ENCODE peak calls at places on chromosome 21, in ten cellular contexts. V is heart left ventricle, H is transverse colon, Y is uterus, D is K562, J is ovary, A is NB4, I is esophagus squamous epithelium, S is breast epithelium, W is suprapubic skin. B is an unnamed sample.

GRCh38 chr21:30668776-30669175 is 26.1 kb downstream of the KRTAP20-3 start:
- DNase-seq in V (no peak), H (no peak), Y (no peak), D (no peak), J (no peak), A (no peak), I (no peak), S (no peak), W (no peak), B (no peak)

GRCh38 chr21:42941696-42942085 is 16.3 kb upstream of the ERVH48-1 start:
- DNase-seq in V (no peak), H (no peak), Y (no peak), D (no peak), J (no peak), A (no peak), I (no peak), S (no peak), W (no peak), B (no peak)

GRCh38 chr21:31630062-31630711 is 29.3 kb upstream of the SOD1 start:
- DNase-seq in V (no peak), H (no peak), Y (peak), D (no peak), J (no peak), A (no peak), I (no peak), S (peak), W (no peak), B (no peak)

GRCh38 chr21:19489930-19490329 is 1086.3 kb upstream of the TMPRSS15 start:
- DNase-seq in V (no peak), H (no peak), Y (no peak), D (no peak), J (no peak), A (no peak), I (no peak), S (no peak), W (no peak), B (no peak)

GRCh38 chr21:35207322-35207721 is 158.2 kb upstream of the RUNX1 start:
- DNase-seq in V (no peak), H (no peak), Y (no peak), D (no peak), J (no peak), A (no peak), I (no peak), S (no peak), W (peak), B (no peak)

GRCh38 chr21:19995253-19995652 is 1003.0 kb upstream of the NCAM2 start:
- DNase-seq in V (no peak), H (no peak), Y (no peak), D (no peak), J (no peak), A (peak), I (no peak), S (no peak), W (no peak), B (peak)

GRCh38 chr21:17196619-17197018 is 316.2 kb upstream of the CXADR start:
- DNase-seq in V (no peak), H (no peak), Y (no peak), D (no peak), J (no peak), A (no peak), I (no peak), S (no peak), W (no peak), B (no peak)

GRCh38 chr21:46286668-46286982 is 483 bp downstream of the YBEY start:
- DNase-seq in V (no peak), H (no peak), Y (no peak), D (no peak), J (no peak), A (no peak), I (no peak), S (no peak), W (no peak), B (no peak)

GRCh38 chr21:17391811-17392340 is 121.0 kb upstream of the CXADR start:
- DNase-seq in V (no peak), H (no peak), Y (no peak), D (no peak), J (no peak), A (no peak), I (no peak), S (no peak), W (no peak), B (no peak)

GRCh38 chr21:17612023-17612564 is 607 bp downstream of the BTG3 start:
- DNase-seq in V (peak), H (peak), Y (peak), D (no peak), J (peak), A (peak), I (peak), S (peak), W (peak), B (peak)

GRCh38 chr21:35968564-35968963 is 91.8 kb downstream of the SETD4 start:
- DNase-seq in V (no peak), H (no peak), Y (no peak), D (no peak), J (no peak), A (no peak), I (no peak), S (no peak), W (no peak), B (no peak)

GRCh38 chr21:36584980-36585940 is 105.3 kb upstream of the CLDN14 start:
- DNase-seq in V (no peak), H (no peak), Y (no peak), D (no peak), J (no peak), A (peak), I (no peak), S (no peak), W (no peak), B (no peak)

GRCh38 chr21:36923270-36923669 is 43.2 kb downstream of the HLCS start:
- DNase-seq in V (no peak), H (no peak), Y (no peak), D (no peak), J (no peak), A (no peak), I (no peak), S (no peak), W (no peak), B (no peak)

GRCh38 chr21:31293986-31294385 is 50.1 kb downstream of the TIAM1 start:
- DNase-seq in V (no peak), H (no peak), Y (no peak), D (no peak), J (no peak), A (no peak), I (no peak), S (no peak), W (no peak), B (no peak)

GRCh38 chr21:37074195-37074510 is 1.1 kb downstream of the TTC3 start:
- DNase-seq in V (no peak), H (no peak), Y (no peak), D (peak), J (no peak), A (peak), I (no peak), S (no peak), W (no peak), B (no peak)

GRCh38 chr21:32131164-32131563 is 147.7 kb downstream of the MIS18A start:
- DNase-seq in V (no peak), H (no peak), Y (no peak), D (no peak), J (no peak), A (no peak), I (no peak), S (no peak), W (no peak), B (no peak)

GRCh38 chr21:43361493-43362296 is 65.2 kb downstream of the SIK1 start:
- DNase-seq in V (peak), H (peak), Y (no peak), D (no peak), J (no peak), A (no peak), I (no peak), S (no peak), W (no peak), B (no peak)

GRCh38 chr21:42438316-42439205 is 34.9 kb downstream of the UBASH3A start:
- DNase-seq in V (no peak), H (no peak), Y (no peak), D (no peak), J (no peak), A (no peak), I (no peak), S (peak), W (no peak), B (no peak)

GRCh38 chr21:27555996-27556395 is 589.1 kb upstream of the ADAMTS5 start:
- DNase-seq in V (no peak), H (no peak), Y (no peak), D (no peak), J (no peak), A (no peak), I (no peak), S (no peak), W (no peak), B (no peak)

GRCh38 chr21:39867198-39867650 is at the start of gene PCP4:
- DNase-seq in V (peak), H (peak), Y (peak), D (peak), J (no peak), A (peak), I (no peak), S (no peak), W (no peak), B (peak)

GRCh38 chr21:35342440-35342839 is 293.3 kb upstream of the RUNX1 start:
- DNase-seq in V (no peak), H (no peak), Y (no peak), D (no peak), J (no peak), A (peak), I (no peak), S (no peak), W (no peak), B (no peak)

GRCh38 chr21:33663241-33663640 is 20.9 kb downstream of the ITSN1 start:
- DNase-seq in V (no peak), H (no peak), Y (no peak), D (no peak), J (no peak), A (no peak), I (no peak), S (no peak), W (no peak), B (no peak)
- TF ChIP-seq POLR2A in V (no peak), H (no peak), Y (no peak), D (no peak), J (no peak), A (no peak), I (no peak), S (no peak), W (no peak), B (no peak)

DNA sequence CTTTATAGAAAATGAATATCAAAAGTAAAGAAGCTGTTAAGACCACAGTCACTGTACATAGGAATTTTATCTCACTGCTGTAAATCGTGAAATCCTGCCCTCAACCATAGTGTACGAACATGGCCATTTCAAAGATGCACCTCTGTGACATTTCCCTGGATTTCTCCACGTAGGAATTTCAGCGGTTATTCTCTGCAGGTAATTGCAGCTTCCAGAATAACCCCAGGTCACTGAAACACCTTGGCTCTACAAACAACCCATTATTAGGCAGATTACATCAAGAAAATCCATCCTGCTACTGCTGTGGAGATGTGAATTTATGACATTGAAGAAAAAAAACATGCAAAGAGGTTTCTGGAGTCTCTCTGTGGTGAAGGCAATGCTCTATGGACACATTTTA is 196.2 kb upstream of the USP25 start:
- DNase-seq in V (no peak), H (no peak), Y (no peak), D (no peak), J (no peak), A (no peak), I (no peak), S (no peak), W (no peak), B (no peak)
- TF ChIP-seq POLR2A in V (no peak), H (no peak), Y (no peak), D (no peak), J (no peak), A (no peak), I (no peak), S (no peak), W (no peak), B (no peak)

GRCh38 chr21:33406493-33406892 is 3.3 kb downstream of the IFNGR2 start:
- DNase-seq in V (no peak), H (no peak), Y (no peak), D (no peak), J (no peak), A (no peak), I (no peak), S (no peak), W (no peak), B (peak)

GRCh38 chr21:33401617-33401967 is 1.6 kb upstream of the IFNGR2 start:
- DNase-seq in V (no peak), H (no peak), Y (no peak), D (no peak), J (no peak), A (peak), I (no peak), S (peak), W (no peak), B (no peak)

GRCh38 chr21:33403786-33404571 is 766 bp downstream of the IFNGR2 start:
- DNase-seq in V (peak), H (peak), Y (peak), D (peak), J (peak), A (peak), I (no peak), S (peak), W (peak), B (peak)

GRCh38 chr21:33402011-33402979 is 918 bp upstream of the IFNGR2 start:
- DNase-seq in V (peak), H (peak), Y (peak), D (no peak), J (peak), A (peak), I (no peak), S (peak), W (peak), B (peak)

DNA sequence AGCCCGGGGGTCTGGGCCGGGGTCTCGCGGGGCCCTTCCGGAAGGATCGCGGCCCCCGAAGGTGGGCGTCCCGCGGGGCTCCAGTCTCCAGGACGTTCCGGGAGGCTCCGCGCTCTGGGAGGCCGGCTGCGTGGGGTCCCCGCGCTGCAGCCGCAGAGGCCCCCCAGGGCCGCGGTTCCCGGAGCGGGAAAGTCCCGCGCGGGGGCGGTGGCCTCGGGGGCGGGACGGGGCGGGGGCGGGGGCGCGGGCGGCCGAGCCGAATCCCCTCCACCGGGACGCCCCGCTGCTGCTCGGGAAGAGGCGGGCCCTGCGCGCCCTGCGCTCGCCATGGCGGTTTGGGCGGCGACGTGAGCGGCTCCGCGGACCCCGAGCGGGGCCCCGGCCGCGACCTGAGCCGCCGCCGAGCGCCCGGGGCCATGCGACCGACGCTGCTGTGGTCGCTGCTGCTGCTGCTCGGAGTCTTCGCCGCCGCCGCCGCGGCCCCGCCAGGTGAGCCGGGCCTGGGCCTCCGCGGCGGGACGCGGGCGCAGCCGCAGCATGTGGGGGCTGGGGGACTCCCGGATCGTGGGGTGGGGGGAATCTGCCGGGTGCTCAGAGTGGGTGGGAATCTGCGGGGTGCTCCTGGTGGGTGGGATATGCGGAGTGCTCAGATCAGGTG is at the start of gene IFNGR2:
- DNase-seq in V (peak), H (peak), Y (no peak), D (peak), J (peak), A (peak), I (no peak), S (no peak), W (peak), B (peak)
- TF ChIP-seq POLR2A in V (no peak), H (no peak), Y (peak), D (no peak), J (peak), A (peak), I (peak), S (no peak), W (no peak), B (no peak)

GRCh38 chr21:25734654-25735220 is at the start of the genes ATP5PF and GABPA:
- DNase-seq in V (peak), H (peak), Y (peak), D (peak), J (peak), A (peak), I (peak), S (peak), W (peak), B (peak)
- TF ChIP-seq POLR2A in V (peak), H (peak), Y (peak), D (peak), J (peak), A (peak), I (peak), S (peak), W (no peak), B (peak)

DNA sequence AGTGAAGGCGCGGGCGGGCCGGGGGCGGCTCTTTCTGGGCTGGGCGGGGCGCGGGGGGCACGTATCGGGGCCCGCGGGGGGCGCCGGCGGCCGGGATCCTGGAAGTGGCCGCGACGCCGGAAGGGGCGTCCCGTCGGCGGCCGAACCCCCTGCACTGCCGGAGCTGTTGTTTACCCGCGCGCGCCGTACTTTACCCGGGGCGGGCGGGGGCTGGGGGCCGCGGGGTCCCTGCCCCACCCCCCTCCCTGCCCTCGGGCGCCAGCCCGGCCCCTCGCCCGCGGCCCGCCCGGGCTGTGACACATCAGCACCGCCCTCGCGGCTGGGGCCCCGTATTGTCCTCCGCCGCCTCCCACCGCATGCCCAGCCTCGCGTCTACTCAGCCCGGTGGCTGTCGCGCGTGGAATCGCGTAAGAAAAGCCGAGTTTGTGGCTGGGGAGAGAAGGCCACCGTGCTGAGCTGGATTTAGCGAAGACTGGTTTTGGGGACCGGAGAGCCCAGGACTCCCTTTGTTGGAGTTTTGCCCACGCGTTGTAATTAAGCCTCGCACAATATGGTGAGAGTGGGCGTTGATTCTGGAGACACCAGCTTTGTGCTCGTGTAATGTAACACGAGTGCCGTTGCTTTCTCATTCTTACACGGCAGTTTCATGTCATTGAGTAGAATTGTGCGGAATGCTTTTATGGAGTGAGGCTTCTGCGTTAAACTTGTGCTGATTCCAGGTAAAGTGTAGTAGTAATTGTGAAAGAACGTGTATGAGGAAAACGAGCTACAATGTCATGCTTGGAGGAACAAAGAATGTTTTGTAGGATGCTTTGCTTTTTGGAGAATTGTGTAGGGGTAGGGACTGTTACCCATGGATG is 554 bp downstream of the BACH1 start:
- DNase-seq in V (peak), H (peak), Y (peak), D (peak), J (peak), A (peak), I (no peak), S (peak), W (peak), B (peak)
- TF ChIP-seq POLR2A in V (no peak), H (no peak), Y (no peak), D (peak), J (no peak), A (no peak), I (no peak), S (no peak), W (no peak), B (peak)

GRCh38 chr21:15054606-15055239 is 10.1 kb downstream of the NRIP1 start:
- DNase-seq in V (no peak), H (no peak), Y (no peak), D (no peak), J (no peak), A (no peak), I (no peak), S (no peak), W (no peak), B (peak)

GRCh38 chr21:15053531-15053930 is 11.3 kb downstream of the NRIP1 start:
- DNase-seq in V (no peak), H (no peak), Y (no peak), D (no peak), J (no peak), A (no peak), I (no peak), S (no peak), W (no peak), B (no peak)

GRCh38 chr21:15051652-15052554 is 12.9 kb downstream of the NRIP1 start:
- DNase-seq in V (no peak), H (peak), Y (no peak), D (no peak), J (no peak), A (no peak), I (no peak), S (no peak), W (no peak), B (peak)

GRCh38 chr21:15054089-15054488 is 10.7 kb downstream of the NRIP1 start:
- DNase-seq in V (no peak), H (peak), Y (no peak), D (no peak), J (no peak), A (no peak), I (no peak), S (no peak), W (no peak), B (peak)

DNA sequence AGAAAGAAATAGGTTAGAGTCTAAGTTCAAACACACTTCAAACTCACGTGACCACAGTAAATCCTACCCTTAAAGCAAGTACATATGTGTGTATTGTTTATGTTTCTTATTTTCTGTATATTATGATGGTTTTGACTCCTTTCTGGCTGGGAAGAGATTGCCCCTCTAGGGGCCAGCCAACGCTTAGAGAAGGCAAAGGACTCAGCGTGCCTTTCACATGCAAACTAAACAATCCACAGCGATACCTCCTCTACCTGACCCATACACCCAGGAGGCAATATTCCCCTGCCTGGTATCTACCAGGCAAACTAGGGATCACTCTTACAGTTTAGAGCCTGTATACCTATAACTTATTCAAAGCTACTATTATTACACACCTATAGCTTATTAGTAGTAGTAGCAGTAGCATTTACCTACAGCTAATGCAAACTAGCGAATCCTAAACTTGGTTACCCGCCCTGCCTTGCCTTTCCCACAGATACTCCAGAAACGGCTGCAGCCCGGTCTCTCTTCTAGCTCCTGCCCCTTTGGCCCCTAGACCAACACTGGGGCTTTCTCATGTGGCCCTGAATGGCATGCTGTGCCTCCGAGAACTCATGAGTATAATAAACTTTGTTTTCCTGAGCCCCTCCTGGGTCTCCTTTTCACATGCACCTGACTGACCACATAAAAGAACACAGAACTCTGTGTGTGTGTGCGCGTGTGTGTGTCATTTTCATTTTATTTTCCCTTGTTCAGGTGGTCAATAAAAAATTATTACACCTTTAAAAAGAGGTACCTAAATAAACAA is 14.0 kb downstream of the NRIP1 start:
- DNase-seq in V (no peak), H (peak), Y (no peak), D (no peak), J (no peak), A (no peak), I (no peak), S (no peak), W (no peak), B (peak)
- TF ChIP-seq POLR2A in V (no peak), H (peak), Y (no peak), D (no peak), J (no peak), A (no peak), I (no peak), S (no peak), W (no peak), B (no peak)

GRCh38 chr21:41171210-41171609 is 3.2 kb downstream of the BACE2 start:
- DNase-seq in V (peak), H (peak), Y (peak), D (no peak), J (no peak), A (no peak), I (no peak), S (peak), W (no peak), B (no peak)
- TF ChIP-seq POLR2A in V (no peak), H (no peak), Y (peak), D (no peak), J (no peak), A (no peak), I (no peak), S (no peak), W (no peak), B (no peak)

B was measured in erythroblast.